ENCODE peak calls at places on chromosome 5, in seven cellular contexts. S is gastrocnemius medialis; G is A549; F is stimulated activated naive CD8-positive, alpha-beta T cell treated with anti-CD3 and anti-CD28 coated beads, Interleukin-15, Interleukin-2, amounts not matched to agents 100 U/mL and 50 U/mL, for 24 hours; J is renal cortical epithelial cell; E is T-cell; C is NCI-H460. K is an unnamed sample.

GRCh38 chr5:75239681-75240080 is 3.0 kb upstream of the ANKRD31 start:
- DNase-seq in E (no peak), S (no peak), J (peak), C (no peak), F (no peak), G (no peak), K (no peak)

GRCh38 chr5:102799017-102799416 is 43.9 kb downstream of the PAM start:
- DNase-seq in J (peak), E (no peak), S (no peak), G (no peak), C (no peak), F (no peak), K (no peak)

GRCh38 chr5:34570721-34571379 is 85.3 kb upstream of the RAI14 start:
- DNase-seq in G (no peak), C (no peak), S (no peak), F (no peak), J (no peak), E (no peak), K (no peak)

GRCh38 chr5:43315262-43315661 is 2.0 kb upstream of the HMGCS1 start:
- DNase-seq in F (peak), G (peak), E (no peak), C (no peak), J (peak), S (no peak), K (no peak)

GRCh38 chr5:52799358-52799982 is 11.8 kb downstream of the ITGA1 start:
- DNase-seq in F (peak), S (peak), J (peak), E (peak), C (peak), G (peak), K (no peak)

GRCh38 chr5:125331987-125332628 is 585.7 kb upstream of the ZNF608 start:
- DNase-seq in J (no peak), C (no peak), E (no peak), G (no peak), S (no peak), F (no peak), K (peak)

GRCh38 chr5:78486223-78486622 is 125.8 kb downstream of the SCAMP1 start:
- DNase-seq in E (no peak), J (no peak), C (no peak), S (no peak), G (no peak), F (no peak), K (no peak)

GRCh38 chr5:178241688-178242231 is 9.2 kb upstream of the PHYKPL start:
- DNase-seq in J (no peak), G (no peak), C (no peak), F (no peak), S (no peak), E (no peak), K (no peak)

GRCh38 chr5:150057052-150057451 is 29.3 kb downstream of the CSF1R start:
- DNase-seq in G (no peak), J (no peak), S (no peak), F (no peak), E (no peak), C (no peak), K (no peak)

GRCh38 chr5:138466900-138467710 is 1.8 kb downstream of the EGR1 start:
- DNase-seq in E (no peak), S (no peak), J (no peak), G (peak), C (no peak), F (no peak), K (no peak)

GRCh38 chr5:136474466-136474865 is 109.1 kb upstream of the TRPC7 start:
- DNase-seq in C (no peak), S (no peak), J (no peak), E (no peak), G (no peak), F (no peak), K (no peak)

GRCh38 chr5:181203842-181204560 is 995 bp downstream of the TRIM7 start:
- DNase-seq in J (no peak), F (no peak), C (no peak), S (peak), G (peak), E (no peak), K (no peak)

GRCh38 chr5:60960591-60960990 is 15.6 kb downstream of the NDUFAF2 start:
- DNase-seq in G (peak), C (no peak), E (no peak), J (peak), S (no peak), F (no peak), K (no peak)

GRCh38 chr5:73488806-73489205 is 9.4 kb upstream of the BTF3 start:
- DNase-seq in E (no peak), F (no peak), G (no peak), J (no peak), S (no peak), C (no peak), K (no peak)

GRCh38 chr5:66666778-66667177 is 70.6 kb downstream of the MAST4 start:
- DNase-seq in G (no peak), F (no peak), E (no peak), C (no peak), S (no peak), J (no peak), K (peak)

GRCh38 chr5:76473676-76474075 is 70.6 kb downstream of the IQGAP2 start:
- DNase-seq in C (no peak), S (no peak), G (no peak), F (peak), E (peak), J (no peak), K (no peak)

GRCh38 chr5:181236954-181237641 is 6.6 kb downstream of the RACK1 start:
- DNase-seq in E (no peak), S (no peak), C (no peak), G (no peak), F (no peak), J (no peak), K (no peak)

GRCh38 chr5:57784106-57784505 is 301.5 kb upstream of the ACTBL2 start:
- DNase-seq in F (no peak), J (peak), C (no peak), G (no peak), E (no peak), S (no peak), K (no peak)

GRCh38 chr5:179276838-179277395 is 68.3 kb downstream of the ADAMTS2 start:
- DNase-seq in J (no peak), S (no peak), C (no peak), G (no peak), E (no peak), F (no peak), K (no peak)

GRCh38 chr5:2894347-2895135 is 143.1 kb upstream of the IRX2 start:
- DNase-seq in G (no peak), C (no peak), F (no peak), S (no peak), J (no peak), E (no peak), K (no peak)

GRCh38 chr5:121263456-121263855 is 588.2 kb upstream of the FTMT start:
- DNase-seq in G (no peak), E (no peak), S (no peak), F (no peak), J (no peak), C (no peak), K (no peak)

GRCh38 chr5:53373420-53374188 is 106.8 kb upstream of the FST start:
- DNase-seq in G (no peak), J (no peak), C (no peak), E (no peak), S (no peak), F (no peak), K (no peak)

GRCh38 chr5:33808699-33809098 is 83.1 kb downstream of the ADAMTS12 start:
- DNase-seq in S (no peak), G (no peak), C (no peak), E (no peak), J (no peak), F (no peak), K (no peak)

GRCh38 chr5:139584137-139584536 is 23.0 kb downstream of the UBE2D2 start:
- DNase-seq in F (no peak), C (no peak), S (no peak), E (no peak), J (no peak), G (no peak), K (no peak)